ENCODE peak calls at places on chromosomes 12 and 14, in nine cellular contexts. O, X, D, Y, W, V, G, Q and R are unnamed samples. For H3K4me1, the result is how much of the 10 kb centered on the place peaks cover.

GRCh38 chr14:88037270-88037669 is 32.3 kb downstream of the GPR65 start:
- DNase-seq in O (no peak), X (no peak), D (no peak), Y (no peak), W (no peak), V (no peak), G (no peak), Q (no peak), R (no peak)

GRCh38 chr14:49816844-49817243 is 35.7 kb downstream of the NEMF start:
- DNase-seq in O (no peak), X (no peak), D (no peak), Y (no peak), W (no peak), V (no peak), G (no peak), Q (no peak), R (no peak)

GRCh38 chr12:90399317-90399716 is 555.7 kb downstream of the CCER1 start:
- DNase-seq in O (no peak), X (no peak), D (no peak), Y (no peak), W (no peak), V (no peak), G (no peak), Q (no peak), R (no peak)

GRCh38 chr12:27851311-27851710 is 71.3 kb upstream of the MANSC4 start:
- DNase-seq in O (no peak), X (no peak), D (no peak), Y (no peak), W (no peak), V (no peak), G (no peak), Q (no peak), R (no peak)

GRCh38 chr12:102436867-102437266 is 43.5 kb downstream of the IGF1 start:
- DNase-seq in O (no peak), X (no peak), D (no peak), Y (peak), W (no peak), V (no peak), G (no peak), Q (no peak), R (no peak)

GRCh38 chr14:54669759-54670630 is 103.1 kb downstream of the SAMD4A start:
- DNase-seq in O (no peak), X (no peak), D (peak), Y (peak), W (no peak), V (peak), G (no peak), Q (no peak), R (peak)

GRCh38 chr12:1429980-1430379 is 164.4 kb downstream of the FBXL14 start:
- DNase-seq in O (no peak), X (no peak), D (no peak), Y (peak), W (no peak), V (no peak), G (no peak), Q (no peak), R (peak)

GRCh38 chr14:77738559-77739250 is 22.3 kb downstream of the SNW1 start:
- DNase-seq in O (no peak), X (peak), D (no peak), Y (peak), W (no peak), V (no peak), G (peak), Q (no peak), R (no peak)

GRCh38 chr14:24368562-24369252 is 723 bp downstream of the NFATC4 start:
- DNase-seq in O (peak), X (no peak), D (peak), Y (peak), W (peak), V (no peak), G (peak), Q (no peak), R (peak)

GRCh38 chr12:93242154-93242958 is 135.4 kb upstream of the NUDT4 start:
- DNase-seq in O (no peak), X (no peak), D (no peak), Y (no peak), W (no peak), V (no peak), G (no peak), Q (no peak), R (no peak)

GRCh38 chr12:93245543-93245942 is 132.2 kb upstream of the NUDT4 start:
- DNase-seq in O (peak), X (no peak), D (peak), Y (no peak), W (no peak), V (peak), G (no peak), Q (no peak), R (no peak)

GRCh38 chr12:93243382-93243688 is 134.4 kb upstream of the NUDT4 start:
- DNase-seq in O (no peak), X (no peak), D (no peak), Y (no peak), W (no peak), V (no peak), G (no peak), Q (no peak), R (no peak)

GRCh38 chr12:93244514-93245077 is 133.1 kb upstream of the NUDT4 start:
- DNase-seq in O (no peak), X (no peak), D (peak), Y (no peak), W (no peak), V (no peak), G (no peak), Q (no peak), R (no peak)

DNA sequence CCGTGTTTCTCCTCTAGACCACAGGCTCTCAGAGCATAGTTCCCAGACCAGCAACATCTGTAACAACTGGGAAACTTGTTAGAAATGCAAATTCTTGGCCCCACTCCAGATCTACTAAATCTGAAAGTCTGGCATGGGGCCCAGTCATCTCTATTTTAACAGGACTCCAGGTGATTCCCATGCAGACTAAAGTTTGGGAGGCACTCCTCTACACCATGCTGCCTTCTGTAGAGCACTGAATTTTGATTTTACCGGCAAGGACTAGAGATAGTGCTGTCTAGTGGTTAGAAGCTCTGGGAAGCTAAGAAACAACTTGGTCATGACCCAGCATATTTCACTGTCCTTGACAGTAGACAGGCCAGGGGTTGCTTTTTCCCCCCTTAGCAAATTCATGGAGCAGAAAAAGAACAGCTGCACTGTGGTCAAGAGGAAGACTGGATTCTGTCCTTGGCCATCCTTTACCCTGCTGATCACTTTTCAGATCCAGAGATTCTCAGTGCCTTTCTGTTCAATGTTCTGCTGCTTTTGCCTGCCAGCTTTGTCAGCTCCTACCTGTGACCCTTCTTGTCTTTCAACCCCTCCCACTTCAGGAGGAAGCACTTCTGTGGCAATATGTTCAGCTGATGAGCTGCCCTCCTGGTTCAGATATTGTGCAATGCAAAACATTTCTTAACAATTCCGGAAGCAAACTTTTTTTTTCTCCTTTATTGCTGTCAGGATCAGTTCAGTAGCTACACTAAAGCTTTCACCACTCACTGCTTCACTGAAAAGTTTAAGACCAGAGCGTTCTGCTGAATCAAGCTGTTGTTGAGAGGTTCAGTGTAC is 133.8 kb upstream of the NUDT4 start:
- DNase-seq in O (peak), X (no peak), D (peak), Y (peak), W (no peak), V (no peak), G (no peak), Q (no peak), R (peak)
- H3K4me3 ChIP-seq in O (no peak), X (no peak), D (peak), Y (no peak), W (no peak), V (no peak), G (no peak), Q (no peak), R (no peak)

GRCh38 chr12:69241444-69242092 is 2.2 kb downstream of the CPSF6 start:
- DNase-seq in O (peak), X (no peak), D (no peak), Y (peak), W (no peak), V (no peak), G (no peak), Q (no peak), R (peak)
- H3K4me1 ChIP-seq in O (half or more), X (under half), D (half or more), Y (under half), W (under half), V (half or more), G (half or more), Q (half or more), R (under half)

GRCh38 chr12:20212658-20213387 is 155.5 kb upstream of the PDE3A start:
- DNase-seq in O (no peak), X (peak), D (no peak), Y (peak), W (peak), V (no peak), G (peak), Q (peak), R (peak)
- H3K4me3 ChIP-seq in O (no peak), X (no peak), D (no peak), Y (no peak), W (peak), V (no peak), G (peak), Q (peak), R (peak)

GRCh38 chr14:63513756-63514155 is 29.4 kb downstream of the PPP2R5E start:
- DNase-seq in O (no peak), X (no peak), D (no peak), Y (no peak), W (no peak), V (no peak), G (no peak), Q (no peak), R (no peak)

GRCh38 chr14:63515240-63515639 is 27.9 kb downstream of the PPP2R5E start:
- DNase-seq in O (no peak), X (no peak), D (no peak), Y (no peak), W (no peak), V (no peak), G (no peak), Q (no peak), R (no peak)

GRCh38 chr14:63512861-63513260 is 30.3 kb downstream of the PPP2R5E start:
- DNase-seq in O (no peak), X (no peak), D (no peak), Y (peak), W (no peak), V (no peak), G (no peak), Q (no peak), R (no peak)

GRCh38 chr14:63508033-63508432 is 35.1 kb downstream of the PPP2R5E start:
- DNase-seq in O (no peak), X (no peak), D (peak), Y (no peak), W (no peak), V (no peak), G (no peak), Q (no peak), R (no peak)

DNA sequence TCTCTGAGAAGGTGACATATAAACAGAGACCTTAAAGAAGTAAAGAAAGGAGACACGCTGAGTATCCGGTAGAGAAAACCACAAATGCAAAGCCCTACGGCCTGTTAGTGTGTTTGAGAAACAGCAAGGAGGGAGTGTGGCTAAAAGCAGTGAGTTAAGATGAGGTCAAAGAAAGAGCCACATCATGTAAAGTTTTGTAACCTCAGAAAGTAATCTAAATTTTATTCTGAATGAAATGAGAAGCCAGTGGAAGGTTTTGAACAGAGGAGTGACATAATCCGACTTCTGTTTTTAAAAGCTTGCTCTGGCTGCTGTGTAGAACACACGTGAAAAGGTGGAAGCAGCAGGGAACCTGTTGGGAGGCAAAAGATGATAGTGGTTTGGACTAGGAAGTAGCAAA is 32.6 kb downstream of the PPP2R5E start:
- DNase-seq in O (no peak), X (no peak), D (peak), Y (peak), W (no peak), V (no peak), G (no peak), Q (no peak), R (no peak)
- H3K4me1 ChIP-seq in O (under half), X (under half), D (under half), Y (under half), W (under half), V (under half), G (under half), Q (under half), R (under half)

GRCh38 chr14:103333754-103334643 is at the start of gene EIF5:
- DNase-seq in O (peak), X (peak), D (peak), Y (peak), W (peak), V (peak), G (peak), Q (peak), R (peak)

GRCh38 chr14:103329421-103330347 is 4.4 kb upstream of the EIF5 start:
- DNase-seq in O (peak), X (peak), D (no peak), Y (peak), W (no peak), V (no peak), G (no peak), Q (no peak), R (no peak)

GRCh38 chr14:103334644-103335603 is 887 bp downstream of the EIF5 start:
- DNase-seq in O (peak), X (peak), D (peak), Y (peak), W (peak), V (peak), G (peak), Q (peak), R (peak)

GRCh38 chr14:103330536-103330935 is 3.5 kb upstream of the EIF5 start:
- DNase-seq in O (peak), X (no peak), D (no peak), Y (no peak), W (no peak), V (no peak), G (no peak), Q (no peak), R (no peak)

DNA sequence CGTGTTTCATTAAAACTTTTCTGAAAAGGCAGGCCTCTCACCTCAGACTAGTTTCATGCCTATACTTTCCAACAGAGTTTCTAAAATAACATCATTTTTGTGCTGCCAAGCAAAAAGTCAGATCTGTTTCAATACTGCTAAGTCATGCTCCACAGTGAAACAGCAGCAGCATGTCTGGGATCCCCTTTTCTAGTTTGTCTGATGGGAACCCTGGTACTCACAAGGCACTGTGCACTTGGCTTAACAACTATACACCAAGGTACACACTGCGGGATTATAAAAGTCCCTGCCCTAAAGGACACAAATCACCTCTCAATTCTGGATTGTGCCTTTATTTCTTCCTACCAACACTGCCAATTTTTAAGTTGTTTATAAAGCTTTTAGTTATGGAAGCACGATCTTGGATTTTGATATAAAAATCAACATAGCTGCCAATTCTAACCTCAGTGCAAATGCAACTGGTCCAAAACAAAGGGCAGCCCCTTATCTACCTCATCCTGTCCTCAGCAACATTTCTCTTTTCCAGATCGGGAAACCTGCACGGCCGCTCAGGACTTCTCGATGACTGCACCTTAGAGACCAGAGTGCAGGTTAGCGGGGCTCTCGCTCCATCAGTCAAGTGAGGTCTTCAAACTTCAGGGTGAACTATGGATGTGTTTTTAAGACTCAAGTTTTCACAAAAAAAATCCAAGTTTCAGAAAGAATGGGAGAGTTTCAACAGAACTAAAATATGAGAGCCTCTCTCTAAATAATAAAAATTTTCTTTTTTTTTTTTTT is 1.7 kb upstream of the EIF5 start:
- DNase-seq in O (peak), X (no peak), D (no peak), Y (no peak), W (no peak), V (no peak), G (no peak), Q (no peak), R (peak)
- H3K4me3 ChIP-seq in O (peak), X (peak), D (no peak), Y (no peak), W (no peak), V (no peak), G (no peak), Q (no peak), R (peak)

GRCh38 chr14:100787659-100788058 is 38.3 kb upstream of the MEG3 start:
- DNase-seq in O (no peak), X (no peak), D (no peak), Y (no peak), W (no peak), V (no peak), G (no peak), Q (no peak), R (no peak)
- H3K4me1 ChIP-seq in O (under half), X (under half), D (under half), Y (under half), W (under half), V (under half), G (under half), Q (under half), R (under half)